ENCODE peak calls at places on chromosomes 16 and 17, in five cellular contexts. S is EL, I is ascending aorta, N is right lobe of liver, G is lower leg skin. T is an unnamed sample.
A peak's percentile ranks its signal among the peaks of the same experiment; 100 is the strongest.

GRCh38 chr17:31919802-31920525 is 16.8 kb upstream of the SUZ12 start:
- DNase-seq in S (peak; percentile 63), I (no peak), N (no peak), G (no peak), T (no peak)

GRCh38 chr17:49277638-49278037 is 47.1 kb upstream of the PHOSPHO1 start:
- DNase-seq in S (no peak), I (no peak), N (peak; percentile 11), G (no peak), T (no peak)

GRCh38 chr17:49681336-49681735 is 3.4 kb upstream of the SPOP start:
- DNase-seq in S (no peak), I (no peak), N (no peak), G (no peak), T (no peak)

GRCh38 chr17:3982541-3983017 is 18.3 kb upstream of the ATP2A3 start:
- DNase-seq in S (no peak), I (no peak), N (peak; percentile 14), G (no peak), T (no peak)

GRCh38 chr16:73036074-73036826 is 11.7 kb downstream of the ZFHX3 start:
- DNase-seq in S (no peak), I (no peak), N (no peak), G (no peak), T (no peak)

GRCh38 chr17:37849617-37849972 is 74.6 kb upstream of the TBC1D3K start:
- DNase-seq in S (no peak), I (no peak), N (no peak), G (no peak), T (no peak)

GRCh38 chr16:80719573-80719972 is 84.8 kb downstream of the CDYL2 start:
- DNase-seq in S (no peak), I (no peak), N (no peak), G (no peak), T (no peak)

GRCh38 chr17:37844158-37844976 is 79.8 kb upstream of the TBC1D3K start:
- DNase-seq in S (peak; percentile 71), I (peak; percentile 18), N (peak; percentile 70), G (peak; percentile 28), T (no peak)

GRCh38 chr16:13684819-13685218 is 235.1 kb upstream of the ERCC4 start:
- DNase-seq in S (no peak), I (no peak), N (no peak), G (no peak), T (no peak)

GRCh38 chr17:27299384-27300049 is 5.6 kb downstream of the WSB1 start:
- DNase-seq in S (no peak), I (no peak), N (no peak), G (no peak), T (no peak)

GRCh38 chr17:36934144-36934758 is 3.0 kb upstream of the LHX1 start:
- DNase-seq in S (no peak), I (no peak), N (no peak), G (no peak), T (no peak)

GRCh38 chr17:57211010-57211411 is 45.3 kb upstream of the MSI2 start:
- DNase-seq in S (no peak), I (no peak), N (no peak), G (no peak), T (no peak)

GRCh38 chr17:63774141-63774981 is at the start of gene DDX42:
- DNase-seq in S (peak; percentile 66), I (peak; percentile 51), N (peak; percentile 92), G (peak; percentile 29), T (no peak)

GRCh38 chr16:49503242-49504022 is 129.8 kb downstream of the C16orf78 start:
- DNase-seq in S (no peak), I (no peak), N (no peak), G (no peak), T (no peak)

GRCh38 chr16:72875291-72876036 is 172.5 kb downstream of the ZFHX3 start:
- DNase-seq in S (peak; percentile 13), I (no peak), N (no peak), G (no peak), T (no peak)

GRCh38 chr17:1398900-1399299 is 1.1 kb downstream of the YWHAE start:
- DNase-seq in S (peak; percentile 39), I (no peak), N (no peak), G (peak; percentile 19), T (no peak)

T was measured in SIG-M5.